ENCODE peak calls at places on chromosomes 6 and 20, in four cellular contexts. F is stimulated activated CD4-positive, alpha-beta T cell treated with anti-CD3 and anti-CD28 coated beads, Interleukin-4, amount 100 ng/mL, for 24 hours; O is activated naive CD8-positive, alpha-beta T cell treated with anti-CD3 and anti-CD28 coated beads, Interleukin-2, amount 50 U/mL, for 24 hours; S is cardiac fibroblast. X is an unnamed sample.

GRCh38 chr6:15408758-15409157 is 162.9 kb downstream of the JARID2 start:
- DNase-seq in F (no peak), S (no peak), O (no peak), X (no peak)

GRCh38 chr20:22453244-22454080 is 130.9 kb downstream of the FOXA2 start:
- DNase-seq in O (no peak), F (no peak), S (peak; percentile 22), X (no peak)

GRCh38 chr6:30206799-30207618 is 6.2 kb downstream of the TRIM26 start:
- DNase-seq in S (peak; percentile 34), F (no peak), O (no peak), X (peak; percentile 48)

GRCh38 chr6:6851862-6852261 is 255.9 kb upstream of the RREB1 start:
- DNase-seq in S (no peak), O (no peak), F (no peak), X (no peak)

GRCh38 chr6:158795516-158795915 is 23.7 kb downstream of the EZR start:
- DNase-seq in F (no peak), S (no peak), O (no peak), X (no peak)

GRCh38 chr6:100559859-100560258 is 95.1 kb upstream of the SIM1 start:
- DNase-seq in S (no peak), O (no peak), F (no peak), X (no peak)

GRCh38 chr20:41716911-41717310 is 98.7 kb upstream of the CHD6 start:
- DNase-seq in O (no peak), F (no peak), S (no peak), X (no peak)

GRCh38 chr6:36094786-36095496 is 35.4 kb upstream of the MAPK13 start:
- DNase-seq in S (peak; percentile 81), O (peak; percentile 86), F (peak; percentile 84), X (peak; percentile 85)

GRCh38 chr6:131862486-131862885 is 54.7 kb downstream of the ENPP1 start:
- DNase-seq in S (no peak), O (no peak), F (no peak), X (no peak)

GRCh38 chr20:63092660-63093215 is 86.0 kb upstream of the BHLHE23 start:
- DNase-seq in O (no peak), F (no peak), S (no peak), X (peak; percentile 6)

GRCh38 chr6:7438011-7438410 is 48.4 kb downstream of the RIOK1 start:
- DNase-seq in O (no peak), F (no peak), S (no peak), X (no peak)

GRCh38 chr20:50724851-50725721 is 6.3 kb upstream of the PARD6B start:
- DNase-seq in O (peak; percentile 75), S (peak; percentile 96), F (peak; percentile 90), X (peak; percentile 92)

GRCh38 chr6:117444600-117444999 is 18.9 kb upstream of the ROS1 start:
- DNase-seq in O (no peak), F (no peak), S (peak; percentile 93), X (no peak)

GRCh38 chr6:36350681-36351091 is 14.0 kb upstream of the BNIP5 start:
- DNase-seq in F (no peak), S (peak; percentile 77), O (no peak), X (no peak)

GRCh38 chr6:26064619-26065257 is 22.5 kb upstream of the HFE start:
- DNase-seq in O (peak; percentile 32), F (peak; percentile 45), S (peak; percentile 73), X (peak; percentile 43)

GRCh38 chr6:2665169-2666070 is 85.3 kb downstream of the MYLK4 start:
- DNase-seq in F (no peak), O (no peak), S (no peak), X (no peak)

GRCh38 chr6:16850332-16851022 is 89.2 kb upstream of the ATXN1 start:
- DNase-seq in F (no peak), O (no peak), S (no peak), X (no peak)

GRCh38 chr20:9130407-9130995 is 61.6 kb downstream of the PLCB4 start:
- DNase-seq in F (no peak), S (no peak), O (no peak), X (no peak)

GRCh38 chr6:138724015-138724414 is 49.6 kb upstream of the CCDC28A start:
- DNase-seq in F (no peak), O (no peak), S (peak; percentile 46), X (no peak)

GRCh38 chr20:63191400-63191799 is 24.5 kb downstream of the YTHDF1 start:
- DNase-seq in F (no peak), S (peak; percentile 37), O (no peak), X (no peak)

GRCh38 chr20:19993937-19994667 is 23.1 kb upstream of the NAA20 start:
- DNase-seq in O (no peak), F (no peak), S (peak; percentile 77), X (no peak)

GRCh38 chr6:129340983-129341382 is 369.0 kb downstream of the ARHGAP18 start:
- DNase-seq in O (no peak), F (no peak), S (peak; percentile 96), X (no peak)

GRCh38 chr20:51388756-51389542 is 153.6 kb downstream of the NFATC2 start:
- DNase-seq in O (no peak), F (no peak), S (peak; percentile 14), X (no peak)

GRCh38 chr6:1836690-1837089 is 227.0 kb downstream of the FOXC1 start:
- DNase-seq in O (no peak), F (no peak), S (no peak), X (no peak)

GRCh38 chr20:58461899-58462298 is 53.3 kb downstream of the APCDD1L start:
- DNase-seq in O (no peak), S (no peak), F (no peak), X (no peak)

GRCh38 chr20:61949714-61950630 is 115.7 kb downstream of the TAF4 start:
- DNase-seq in O (no peak), F (no peak), S (no peak), X (no peak)

GRCh38 chr20:38937978-38938473 is 11.8 kb downstream of the FAM83D start:
- DNase-seq in F (no peak), O (no peak), S (peak; percentile 28), X (peak; percentile 18)

GRCh38 chr20:17747431-17747846 is 47.7 kb downstream of the BANF2 start:
- DNase-seq in F (no peak), O (no peak), S (peak; percentile 93), X (no peak)

X was measured in WERI-Rb-1.